ENCODE peak calls at places on chromosomes 7 and 10, in eight cellular contexts. A is esophagus squamous epithelium; M is Panc1; R is CD8-positive, alpha-beta memory T cell; F is astrocyte; K is AG04450; S is SK-N-SH; O is RWPE1. Z is an unnamed sample.

GRCh38 chr7:131325179-131325840 is 2.4 kb upstream of the MKLN1 start:
- DNase-seq in A (no peak), M (no peak), R (no peak), F (no peak), K (no peak), S (no peak), O (no peak), Z (no peak)

GRCh38 chr10:31940839-31941653 is 12.4 kb upstream of the ARHGAP12 start:
- DNase-seq in A (no peak), M (peak), R (no peak), F (peak), K (peak), S (peak), O (peak), Z (peak)

GRCh38 chr7:142866361-142867096 is 11.7 kb downstream of the EPHB6 start:
- DNase-seq in A (no peak), M (no peak), R (no peak), F (no peak), K (no peak), S (peak), O (no peak), Z (peak)

GRCh38 chr7:140653319-140654108 is 12.9 kb upstream of the DENND2A start:
- DNase-seq in A (no peak), M (peak), R (no peak), F (peak), K (peak), S (peak), O (peak), Z (no peak)

GRCh38 chr7:138434458-138435093 is 25.5 kb upstream of the TRIM24 start:
- DNase-seq in A (no peak), M (no peak), R (no peak), F (no peak), K (no peak), S (no peak), O (no peak), Z (no peak)

GRCh38 chr7:54963155-54963554 is 55.7 kb upstream of the EGFR start:
- DNase-seq in A (no peak), M (no peak), R (no peak), F (no peak), K (no peak), S (no peak), O (no peak), Z (no peak)

GRCh38 chr7:32531402-32531801 is 36.1 kb downstream of the AVL9 start:
- DNase-seq in A (no peak), M (no peak), R (no peak), F (no peak), K (no peak), S (no peak), O (no peak), Z (no peak)

GRCh38 chr7:135601182-135601581 is 43.5 kb downstream of the NUP205 start:
- DNase-seq in A (no peak), M (no peak), R (no peak), F (peak), K (no peak), S (no peak), O (no peak), Z (no peak)

GRCh38 chr10:3452683-3453388 is 280.3 kb upstream of the PITRM1 start:
- DNase-seq in A (no peak), M (no peak), R (no peak), F (peak), K (peak), S (no peak), O (peak), Z (no peak)

GRCh38 chr7:33807779-33808482 is 97.4 kb upstream of the BMPER start:
- DNase-seq in A (no peak), M (no peak), R (no peak), F (peak), K (no peak), S (peak), O (peak), Z (no peak)

GRCh38 chr7:152128252-152128651 is 102.8 kb downstream of the GALNT11 start:
- DNase-seq in A (no peak), M (no peak), R (no peak), F (no peak), K (no peak), S (no peak), O (no peak), Z (no peak)

GRCh38 chr10:87845624-87846377 is 17.5 kb downstream of the KLLN start:
- DNase-seq in A (no peak), M (peak), R (no peak), F (peak), K (peak), S (no peak), O (peak), Z (no peak)

GRCh38 chr10:6487919-6488318 is 92.2 kb downstream of the PRKCQ start:
- DNase-seq in A (no peak), M (no peak), R (no peak), F (no peak), K (no peak), S (no peak), O (no peak), Z (no peak)

GRCh38 chr10:90222372-90222771 is 521.0 kb downstream of the KIF20B start:
- DNase-seq in A (no peak), M (no peak), R (no peak), F (peak), K (peak), S (no peak), O (peak), Z (no peak)

GRCh38 chr7:111238891-111239290 is 148.0 kb downstream of the LRRN3 start:
- DNase-seq in A (no peak), M (no peak), R (no peak), F (peak), K (no peak), S (no peak), O (no peak), Z (no peak)

GRCh38 chr7:75887669-75888369 is 9.0 kb downstream of the RHBDD2 start:
- DNase-seq in A (no peak), M (no peak), R (no peak), F (no peak), K (no peak), S (no peak), O (no peak), Z (no peak)

GRCh38 chr10:1526427-1527055 is 210.8 kb downstream of the ADARB2 start:
- DNase-seq in A (no peak), M (no peak), R (no peak), F (no peak), K (no peak), S (no peak), O (no peak), Z (no peak)

GRCh38 chr7:129388353-129389098 is 45.7 kb upstream of the STRIP2 start:
- DNase-seq in A (no peak), M (no peak), R (no peak), F (no peak), K (no peak), S (no peak), O (no peak), Z (no peak)

GRCh38 chr10:73581912-73582311 is 9.2 kb downstream of the USP54 start:
- DNase-seq in A (no peak), M (no peak), R (no peak), F (no peak), K (no peak), S (no peak), O (no peak), Z (no peak)

GRCh38 chr7:36949711-36950600 is 225.7 kb upstream of the AOAH start:
- DNase-seq in A (no peak), M (no peak), R (no peak), F (no peak), K (no peak), S (no peak), O (no peak), Z (no peak)

GRCh38 chr7:123120286-123120685 is 79.5 kb downstream of the SLC13A1 start:
- DNase-seq in A (no peak), M (no peak), R (no peak), F (peak), K (no peak), S (no peak), O (no peak), Z (no peak)

GRCh38 chr10:5575482-5576153 is 50.9 kb downstream of the CALML3 start:
- DNase-seq in A (no peak), M (no peak), R (no peak), F (peak), K (peak), S (no peak), O (no peak), Z (peak)

GRCh38 chr10:20714518-20714917 is 182.6 kb downstream of the NEBL start:
- DNase-seq in A (no peak), M (no peak), R (no peak), F (no peak), K (no peak), S (no peak), O (no peak), Z (no peak)

GRCh38 chr10:110149259-110149658 is 58.1 kb upstream of the MXI1 start:
- DNase-seq in A (no peak), M (no peak), R (no peak), F (no peak), K (no peak), S (no peak), O (no peak), Z (no peak)

GRCh38 chr10:6061056-6061455 is 1.1 kb downstream of the IL2RA start:
- DNase-seq in A (no peak), M (no peak), R (no peak), F (no peak), K (no peak), S (no peak), O (no peak), Z (no peak)

GRCh38 chr7:100483728-100484635 is at the start of gene NYAP1:
- DNase-seq in A (no peak), M (no peak), R (peak), F (no peak), K (no peak), S (peak), O (peak), Z (no peak)

GRCh38 chr7:47285860-47286491 is 295.9 kb downstream of the TNS3 start:
- DNase-seq in A (no peak), M (no peak), R (no peak), F (peak), K (no peak), S (peak), O (no peak), Z (no peak)

GRCh38 chr10:673492-673891 is 16.0 kb downstream of the DIP2C start:
- DNase-seq in A (no peak), M (no peak), R (no peak), F (no peak), K (no peak), S (no peak), O (no peak), Z (no peak)

GRCh38 chr7:157980774-157981173 is 606.8 kb downstream of the PTPRN2 start:
- DNase-seq in A (no peak), M (no peak), R (no peak), F (no peak), K (no peak), S (no peak), O (no peak), Z (no peak)

GRCh38 chr7:5482020-5482498 is 58.4 kb upstream of the TNRC18 start:
- DNase-seq in A (no peak), M (no peak), R (no peak), F (no peak), K (no peak), S (no peak), O (no peak), Z (no peak)

GRCh38 chr7:127844707-127845331 is 186.4 kb downstream of the LRRC4 start:
- DNase-seq in A (no peak), M (no peak), R (no peak), F (peak), K (no peak), S (no peak), O (no peak), Z (peak)

GRCh38 chr10:125049216-125049903 is 107.4 kb downstream of the ZRANB1 start:
- DNase-seq in A (no peak), M (no peak), R (no peak), F (no peak), K (no peak), S (no peak), O (no peak), Z (no peak)
- H3K27ac ChIP-seq in A (peak), M (no peak), R (no peak), F (no peak), K (peak), S (no peak), O (peak), Z (peak)

GRCh38 chr10:96275685-96276418 is 4.5 kb upstream of the BLNK start:
- DNase-seq in A (no peak), M (no peak), R (no peak), F (no peak), K (no peak), S (no peak), O (no peak), Z (no peak)

GRCh38 chr10:96276426-96276825 is 5.1 kb upstream of the BLNK start:
- DNase-seq in A (no peak), M (no peak), R (no peak), F (no peak), K (no peak), S (no peak), O (no peak), Z (no peak)

GRCh38 chr10:96272986-96273280 is 1.6 kb upstream of the BLNK start:
- DNase-seq in A (no peak), M (no peak), R (no peak), F (no peak), K (no peak), S (no peak), O (no peak), Z (no peak)

GRCh38 chr10:96279219-96279641 is 7.9 kb upstream of the BLNK start:
- DNase-seq in A (no peak), M (no peak), R (no peak), F (no peak), K (no peak), S (no peak), O (no peak), Z (no peak)

GRCh38 chr10:96276831-96277230 is 5.5 kb upstream of the BLNK start:
- DNase-seq in A (no peak), M (no peak), R (no peak), F (no peak), K (no peak), S (no peak), O (peak), Z (no peak)
- H3K27ac ChIP-seq in A (peak), M (no peak), R (no peak), F (no peak), K (no peak), S (no peak), O (no peak), Z (no peak)

DNA sequence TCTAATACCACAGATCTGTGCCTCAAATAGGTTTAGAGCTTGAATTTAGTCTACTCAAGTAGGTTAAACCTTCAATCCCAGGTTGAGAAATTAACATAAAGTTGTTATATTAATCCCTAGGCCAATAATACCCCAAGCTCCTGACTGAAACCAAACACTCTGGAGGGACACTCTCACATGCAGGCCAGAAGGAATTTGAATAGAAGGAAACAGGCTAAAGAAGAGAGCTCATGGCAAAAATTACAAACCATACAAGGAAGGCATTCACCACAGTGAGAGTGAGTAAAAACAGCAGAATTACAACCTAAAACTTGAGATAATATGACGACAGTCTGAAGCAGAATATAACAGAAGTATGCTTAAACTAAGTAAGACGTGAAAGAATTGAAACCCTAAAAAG is 76.1 kb upstream of the PDK4 start:
- DNase-seq in A (no peak), M (no peak), R (no peak), F (no peak), K (no peak), S (no peak), O (no peak), Z (no peak)
- H3K27ac ChIP-seq in A (no peak), M (no peak), R (no peak), F (no peak), K (no peak), S (no peak), O (no peak), Z (no peak)

GRCh38 chr10:43863859-43864591 is 215.3 kb upstream of the ZNF32 start:
- DNase-seq in A (no peak), M (no peak), R (no peak), F (peak), K (peak), S (no peak), O (no peak), Z (peak)
- H3K27ac ChIP-seq in A (peak), M (no peak), R (no peak), F (peak), K (peak), S (peak), O (no peak), Z (peak)

GRCh38 chr7:23206511-23206867 is 24.6 kb downstream of the NUP42 start:
- DNase-seq in A (no peak), M (no peak), R (no peak), F (no peak), K (no peak), S (peak), O (no peak), Z (no peak)
- H3K27ac ChIP-seq in A (no peak), M (no peak), R (no peak), F (no peak), K (no peak), S (no peak), O (no peak), Z (no peak)

DNA sequence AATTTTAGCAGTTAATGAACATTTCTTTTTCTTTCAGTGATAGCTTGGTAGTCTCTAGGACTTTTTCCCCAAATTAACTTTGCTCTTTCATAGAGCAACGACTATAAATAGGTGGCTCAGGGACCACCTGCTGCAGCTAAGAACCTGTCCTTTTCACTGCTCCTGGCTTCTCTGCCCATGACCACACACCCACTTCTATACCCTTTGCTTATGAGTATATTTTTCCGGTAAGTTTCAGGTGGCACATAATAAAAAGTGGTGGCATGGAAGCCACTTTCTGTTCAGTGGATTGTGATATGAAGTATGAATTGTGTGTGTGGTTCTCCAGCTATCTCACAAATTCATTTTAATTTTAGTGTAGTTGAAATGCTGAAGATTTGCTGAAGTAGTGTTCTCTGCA is 1.2 kb downstream of the ING3 start:
- DNase-seq in A (no peak), M (no peak), R (no peak), F (no peak), K (no peak), S (no peak), O (no peak), Z (no peak)
- H3K27ac ChIP-seq in A (peak), M (peak), R (peak), F (peak), K (no peak), S (no peak), O (no peak), Z (peak)

GRCh38 chr7:98771519-98772241 is 98.1 kb downstream of the TMEM130 start:
- DNase-seq in A (no peak), M (no peak), R (no peak), F (peak), K (peak), S (no peak), O (no peak), Z (no peak)

GRCh38 chr7:98777051-98777450 is 92.8 kb downstream of the TMEM130 start:
- DNase-seq in A (no peak), M (no peak), R (no peak), F (no peak), K (no peak), S (no peak), O (no peak), Z (no peak)

GRCh38 chr7:98774893-98775292 is 94.9 kb downstream of the TMEM130 start:
- DNase-seq in A (no peak), M (no peak), R (no peak), F (no peak), K (no peak), S (peak), O (no peak), Z (no peak)

GRCh38 chr7:98772242-98772603 is 97.6 kb downstream of the TMEM130 start:
- DNase-seq in A (no peak), M (no peak), R (no peak), F (no peak), K (no peak), S (no peak), O (no peak), Z (no peak)
- H3K27ac ChIP-seq in A (no peak), M (no peak), R (no peak), F (no peak), K (no peak), S (no peak), O (no peak), Z (no peak)

Z was measured in psoas muscle.